ENCODE peak calls at places on chromosome 1, in seven cellular contexts. G is nucleus accumbens; A is activated CD4-positive, CD25-positive, alpha-beta regulatory T cell; K is activated T-cell treated with anti-CD3 and anti-CD28 coated beads for 1 hour; D is NCI-H1092 treated with DMSO at 0.1 percent for 48 hours; I is NCI-H446 treated with DMSO at 0.1 percent for 48 hours; W is Daoy. F is an unnamed sample.

GRCh38 chr1:205335692-205336091 is 14.1 kb upstream of the NUAK2 start:
- DNase-seq in K (peak; percentile 77), I (peak; percentile 42), G (peak; percentile 83), D (peak; percentile 88), A (peak; percentile 53), W (peak; percentile 88), F (peak; percentile 54)

GRCh38 chr1:55369474-55369873 is 154.3 kb upstream of the USP24 start:
- DNase-seq in A (no peak), W (peak; percentile 65), D (no peak), I (peak; percentile 6), K (no peak), G (no peak), F (no peak)

GRCh38 chr1:241063281-241063680 is 293.7 kb downstream of the RGS7 start:
- DNase-seq in D (peak; percentile 67), K (no peak), A (no peak), W (no peak), G (no peak), I (no peak), F (no peak)

GRCh38 chr1:30976143-30976542 is 67.6 kb upstream of the SDC3 start:
- DNase-seq in G (no peak), W (no peak), D (no peak), K (no peak), A (no peak), I (no peak), F (no peak)

GRCh38 chr1:28160677-28161328 is 15.7 kb downstream of the PTAFR start:
- DNase-seq in I (no peak), K (no peak), G (no peak), W (no peak), A (no peak), D (no peak), F (no peak)

GRCh38 chr1:228318823-228319241 is 87.8 kb downstream of the TRIM11 start:
- DNase-seq in A (no peak), K (no peak), D (no peak), I (no peak), G (no peak), W (no peak), F (no peak)

GRCh38 chr1:216983823-216984222 is 260.6 kb upstream of the ESRRG start:
- DNase-seq in A (no peak), K (no peak), G (no peak), W (no peak), D (no peak), I (no peak), F (no peak)

GRCh38 chr1:226108935-226109828 is 46.7 kb downstream of the H3-3A start:
- DNase-seq in D (no peak), A (no peak), W (peak; percentile 59), K (no peak), I (no peak), G (no peak), F (no peak)

F was measured in DMS 273 treated with DMSO at 0.1 percent for 48 hours.